ENCODE peak calls at places on chromosomes 13 and 19, in six cellular contexts. C is COR-L47, R is mesenchymal stem cell, D is cardiac fibroblast, A is DMS153, I is T-helper 2 cell. S is an unnamed sample.
A peak's percentile ranks its signal among the peaks of the same experiment; 100 is the strongest.

GRCh38 chr19:16654151-16654550 is 5.8 kb downstream of the SMIM7 start:
- DNase-seq in C (no peak), R (peak; percentile 28), D (peak; percentile 20), A (no peak), I (no peak), S (no peak)

GRCh38 chr13:105979131-105979530 is 556.3 kb downstream of the EFNB2 start:
- DNase-seq in C (no peak), R (no peak), D (no peak), A (no peak), I (no peak), S (peak; percentile 24)

GRCh38 chr19:58325623-58326022 is 1.2 kb upstream of the ZSCAN22 start:
- DNase-seq in C (peak; percentile 46), R (peak; percentile 12), D (peak; percentile 40), A (no peak), I (no peak), S (no peak)

GRCh38 chr13:37369618-37370017 is 228.9 kb downstream of the POSTN start:
- DNase-seq in C (no peak), R (peak; percentile 9), D (peak; percentile 49), A (no peak), I (no peak), S (no peak)

GRCh38 chr19:989381-990081 is 5.4 kb downstream of the WDR18 start:
- DNase-seq in C (no peak), R (no peak), D (no peak), A (no peak), I (no peak), S (no peak)

GRCh38 chr13:75226092-75226491 is 255.9 kb downstream of the TBC1D4 start:
- DNase-seq in C (no peak), R (no peak), D (no peak), A (no peak), I (no peak), S (no peak)

GRCh38 chr19:32819415-32820400 is 49.9 kb downstream of the SLC7A9 start:
- DNase-seq in C (no peak), R (no peak), D (no peak), A (no peak), I (no peak), S (no peak)

GRCh38 chr19:574658-575526 is 2.5 kb downstream of the BSG start:
- DNase-seq in C (no peak), R (peak; percentile 56), D (peak; percentile 32), A (no peak), I (no peak), S (no peak)

GRCh38 chr19:7522923-7523667 is 671 bp downstream of the MCOLN1 start:
- DNase-seq in C (no peak), R (peak; percentile 67), D (peak; percentile 22), A (no peak), I (no peak), S (no peak)

GRCh38 chr19:52660981-52661380 is 22.8 kb upstream of the ZNF83 start:
- DNase-seq in C (no peak), R (peak; percentile 30), D (peak; percentile 14), A (no peak), I (no peak), S (no peak)

GRCh38 chr19:6471076-6471475 is 7.0 kb downstream of the CRB3 start:
- DNase-seq in C (no peak), R (no peak), D (no peak), A (no peak), I (no peak), S (no peak)

GRCh38 chr19:33702606-33703437 is 81.1 kb downstream of the CHST8 start:
- DNase-seq in C (no peak), R (no peak), D (no peak), A (no peak), I (no peak), S (no peak)

GRCh38 chr19:48419158-48419920 is 25.9 kb downstream of the GRIN2D start:
- DNase-seq in C (no peak), R (peak; percentile 45), D (peak; percentile 36), A (no peak), I (no peak), S (no peak)

GRCh38 chr13:76637651-76638111 is 248.5 kb downstream of the KCTD12 start:
- DNase-seq in C (no peak), R (no peak), D (peak; percentile 87), A (no peak), I (no peak), S (no peak)

GRCh38 chr13:112445411-112446271 is 69.5 kb downstream of the SPACA7 start:
- DNase-seq in C (no peak), R (no peak), D (no peak), A (no peak), I (no peak), S (no peak)

GRCh38 chr13:113849981-113850721 is 13.7 kb downstream of the GAS6 start:
- DNase-seq in C (no peak), R (no peak), D (no peak), A (no peak), I (no peak), S (no peak)

GRCh38 chr13:113633485-113633873 is 24.5 kb downstream of the ATP4B start:
- DNase-seq in C (no peak), R (no peak), D (no peak), A (no peak), I (no peak), S (no peak)

GRCh38 chr19:16226878-16227836 is 29.4 kb downstream of the AP1M1 start:
- DNase-seq in C (no peak), R (no peak), D (no peak), A (no peak), I (no peak), S (no peak)

GRCh38 chr19:1253514-1254080 is 5.2 kb downstream of the MIDN start:
- DNase-seq in C (no peak), R (no peak), D (no peak), A (no peak), I (no peak), S (peak; percentile 95)

GRCh38 chr13:109862627-109863026 is 76.2 kb upstream of the IRS2 start:
- DNase-seq in C (no peak), R (peak; percentile 69), D (peak; percentile 60), A (no peak), I (no peak), S (no peak)

GRCh38 chr19:17673937-17674799 is 14.0 kb downstream of the UNC13A start:
- DNase-seq in C (no peak), R (no peak), D (no peak), A (no peak), I (no peak), S (no peak)

GRCh38 chr19:41548954-41549688 is 26.8 kb upstream of the CEACAM21 start:
- DNase-seq in C (no peak), R (peak; percentile 8), D (no peak), A (no peak), I (no peak), S (no peak)

GRCh38 chr13:31053098-31053497 is 108.6 kb downstream of the HSPH1 start:
- DNase-seq in C (no peak), R (peak; percentile 42), D (peak; percentile 25), A (no peak), I (no peak), S (no peak)

S was measured in esophagus muscularis mucosa.